ENCODE peak calls at places on chromosomes 6 and 20, in eight cellular contexts. One of them, this sample, is unnamed.
A peak's percentile ranks its signal among the peaks of the same experiment; 100 is the strongest.

GRCh38 chr6:37502703-37503485 is 3.2 kb upstream of the CCDC167 start:
- DNase-seq in body of pancreas: no peak
- DNase-seq in uterus: no peak
- DNase-seq in CD8-positive, alpha-beta memory T cell: peak; percentile 69
- DNase-seq in aorta: no peak
- DNase-seq in lower lobe of right lung: peak; percentile 16
- DNase-seq in fibroblast of lung: no peak
- DNase-seq in Panc1: no peak
- DNase-seq in this sample: no peak

GRCh38 chr6:34809914-34810882 is 18.3 kb downstream of the BLTP3A start:
- DNase-seq in body of pancreas: no peak
- DNase-seq in uterus: no peak
- DNase-seq in CD8-positive, alpha-beta memory T cell: no peak
- DNase-seq in aorta: no peak
- DNase-seq in lower lobe of right lung: no peak
- DNase-seq in fibroblast of lung: peak; percentile 41
- DNase-seq in Panc1: no peak
- DNase-seq in this sample: no peak

GRCh38 chr6:4676016-4676415 is 100.2 kb upstream of the CDYL start:
- DNase-seq in body of pancreas: no peak
- DNase-seq in uterus: no peak
- DNase-seq in CD8-positive, alpha-beta memory T cell: no peak
- DNase-seq in aorta: no peak
- DNase-seq in lower lobe of right lung: no peak
- DNase-seq in fibroblast of lung: no peak
- DNase-seq in Panc1: no peak
- DNase-seq in this sample: no peak

GRCh38 chr6:82436740-82437139 is 73.1 kb downstream of the TPBG start:
- DNase-seq in body of pancreas: no peak
- DNase-seq in uterus: no peak
- DNase-seq in CD8-positive, alpha-beta memory T cell: no peak
- DNase-seq in aorta: no peak
- DNase-seq in lower lobe of right lung: no peak
- DNase-seq in fibroblast of lung: no peak
- DNase-seq in Panc1: no peak
- DNase-seq in this sample: no peak

GRCh38 chr6:2485116-2485515 is 239.7 kb upstream of the GMDS start:
- DNase-seq in body of pancreas: peak; percentile 71
- DNase-seq in uterus: no peak
- DNase-seq in CD8-positive, alpha-beta memory T cell: no peak
- DNase-seq in aorta: no peak
- DNase-seq in lower lobe of right lung: no peak
- DNase-seq in fibroblast of lung: no peak
- DNase-seq in Panc1: no peak
- DNase-seq in this sample: no peak

GRCh38 chr6:165950316-165950715 is 217.3 kb downstream of the TBXT start:
- DNase-seq in body of pancreas: no peak
- DNase-seq in uterus: no peak
- DNase-seq in CD8-positive, alpha-beta memory T cell: no peak
- DNase-seq in aorta: no peak
- DNase-seq in lower lobe of right lung: no peak
- DNase-seq in fibroblast of lung: no peak
- DNase-seq in Panc1: no peak
- DNase-seq in this sample: no peak

GRCh38 chr20:64084209-64085152 is at the start of gene LKAAEAR1:
- DNase-seq in body of pancreas: no peak
- DNase-seq in uterus: no peak
- DNase-seq in CD8-positive, alpha-beta memory T cell: no peak
- DNase-seq in aorta: no peak
- DNase-seq in lower lobe of right lung: no peak
- DNase-seq in fibroblast of lung: no peak
- DNase-seq in Panc1: no peak
- DNase-seq in this sample: peak; percentile 47

GRCh38 chr6:54085526-54085925 is 25.7 kb upstream of the MLIP start:
- DNase-seq in body of pancreas: peak; percentile 8
- DNase-seq in uterus: no peak
- DNase-seq in CD8-positive, alpha-beta memory T cell: no peak
- DNase-seq in aorta: no peak
- DNase-seq in lower lobe of right lung: no peak
- DNase-seq in fibroblast of lung: peak; percentile 86
- DNase-seq in Panc1: no peak
- DNase-seq in this sample: no peak

GRCh38 chr6:28764761-28765282 is 159.0 kb downstream of the TRIM27 start:
- DNase-seq in body of pancreas: no peak
- DNase-seq in uterus: no peak
- DNase-seq in CD8-positive, alpha-beta memory T cell: no peak
- DNase-seq in aorta: no peak
- DNase-seq in lower lobe of right lung: no peak
- DNase-seq in fibroblast of lung: no peak
- DNase-seq in Panc1: no peak
- DNase-seq in this sample: no peak

GRCh38 chr20:10645205-10645570 is 28.6 kb downstream of the JAG1 start:
- DNase-seq in body of pancreas: no peak
- DNase-seq in uterus: peak; percentile 9
- DNase-seq in CD8-positive, alpha-beta memory T cell: no peak
- DNase-seq in aorta: no peak
- DNase-seq in lower lobe of right lung: no peak
- DNase-seq in fibroblast of lung: no peak
- DNase-seq in Panc1: no peak
- DNase-seq in this sample: no peak

GRCh38 chr6:93047033-93047432 is 372.3 kb downstream of the EPHA7 start:
- DNase-seq in body of pancreas: no peak
- DNase-seq in uterus: no peak
- DNase-seq in CD8-positive, alpha-beta memory T cell: no peak
- DNase-seq in aorta: no peak
- DNase-seq in lower lobe of right lung: no peak
- DNase-seq in fibroblast of lung: no peak
- DNase-seq in Panc1: no peak
- DNase-seq in this sample: no peak

GRCh38 chr20:24194133-24194532 is 205.6 kb upstream of the GGTLC1 start:
- DNase-seq in body of pancreas: no peak
- DNase-seq in uterus: no peak
- DNase-seq in CD8-positive, alpha-beta memory T cell: no peak
- DNase-seq in aorta: no peak
- DNase-seq in lower lobe of right lung: no peak
- DNase-seq in fibroblast of lung: no peak
- DNase-seq in Panc1: no peak
- DNase-seq in this sample: no peak

GRCh38 chr6:135941275-135941674 is 89.8 kb downstream of the PDE7B start:
- DNase-seq in body of pancreas: no peak
- DNase-seq in uterus: peak; percentile 43
- DNase-seq in CD8-positive, alpha-beta memory T cell: no peak
- DNase-seq in aorta: no peak
- DNase-seq in lower lobe of right lung: no peak
- DNase-seq in fibroblast of lung: peak; percentile 50
- DNase-seq in Panc1: no peak
- DNase-seq in this sample: no peak

GRCh38 chr6:52707963-52708680 is 37.2 kb downstream of the TMEM14A start:
- DNase-seq in body of pancreas: no peak
- DNase-seq in uterus: no peak
- DNase-seq in CD8-positive, alpha-beta memory T cell: no peak
- DNase-seq in aorta: no peak
- DNase-seq in lower lobe of right lung: no peak
- DNase-seq in fibroblast of lung: no peak
- DNase-seq in Panc1: no peak
- DNase-seq in this sample: no peak

GRCh38 chr6:32627831-32628230 is 9.4 kb upstream of the HLA-DQA1 start:
- DNase-seq in body of pancreas: peak; percentile 55
- DNase-seq in uterus: peak; percentile 22
- DNase-seq in CD8-positive, alpha-beta memory T cell: no peak
- DNase-seq in aorta: peak; percentile 72
- DNase-seq in lower lobe of right lung: peak; percentile 55
- DNase-seq in fibroblast of lung: no peak
- DNase-seq in Panc1: no peak
- DNase-seq in this sample: peak; percentile 39

GRCh38 chr6:139653136-139653535 is 278.7 kb upstream of the CITED2 start:
- DNase-seq in body of pancreas: no peak
- DNase-seq in uterus: no peak
- DNase-seq in CD8-positive, alpha-beta memory T cell: no peak
- DNase-seq in aorta: no peak
- DNase-seq in lower lobe of right lung: no peak
- DNase-seq in fibroblast of lung: no peak
- DNase-seq in Panc1: no peak
- DNase-seq in this sample: no peak

GRCh38 chr6:139657121-139657520 is 282.7 kb upstream of the CITED2 start:
- DNase-seq in body of pancreas: no peak
- DNase-seq in uterus: no peak
- DNase-seq in CD8-positive, alpha-beta memory T cell: no peak
- DNase-seq in aorta: no peak
- DNase-seq in lower lobe of right lung: no peak
- DNase-seq in fibroblast of lung: no peak
- DNase-seq in Panc1: no peak
- DNase-seq in this sample: no peak

GRCh38 chr6:139654309-139654708 is 279.9 kb upstream of the CITED2 start:
- DNase-seq in body of pancreas: no peak
- DNase-seq in uterus: no peak
- DNase-seq in CD8-positive, alpha-beta memory T cell: no peak
- DNase-seq in aorta: no peak
- DNase-seq in lower lobe of right lung: no peak
- DNase-seq in fibroblast of lung: no peak
- DNase-seq in Panc1: no peak
- DNase-seq in this sample: no peak

GRCh38 chr6:139655783-139656705 is 281.6 kb upstream of the CITED2 start:
- DNase-seq in body of pancreas: peak; percentile 31
- DNase-seq in uterus: no peak
- DNase-seq in CD8-positive, alpha-beta memory T cell: no peak
- DNase-seq in aorta: no peak
- DNase-seq in lower lobe of right lung: no peak
- DNase-seq in fibroblast of lung: no peak
- DNase-seq in Panc1: no peak
- DNase-seq in this sample: no peak

DNA sequence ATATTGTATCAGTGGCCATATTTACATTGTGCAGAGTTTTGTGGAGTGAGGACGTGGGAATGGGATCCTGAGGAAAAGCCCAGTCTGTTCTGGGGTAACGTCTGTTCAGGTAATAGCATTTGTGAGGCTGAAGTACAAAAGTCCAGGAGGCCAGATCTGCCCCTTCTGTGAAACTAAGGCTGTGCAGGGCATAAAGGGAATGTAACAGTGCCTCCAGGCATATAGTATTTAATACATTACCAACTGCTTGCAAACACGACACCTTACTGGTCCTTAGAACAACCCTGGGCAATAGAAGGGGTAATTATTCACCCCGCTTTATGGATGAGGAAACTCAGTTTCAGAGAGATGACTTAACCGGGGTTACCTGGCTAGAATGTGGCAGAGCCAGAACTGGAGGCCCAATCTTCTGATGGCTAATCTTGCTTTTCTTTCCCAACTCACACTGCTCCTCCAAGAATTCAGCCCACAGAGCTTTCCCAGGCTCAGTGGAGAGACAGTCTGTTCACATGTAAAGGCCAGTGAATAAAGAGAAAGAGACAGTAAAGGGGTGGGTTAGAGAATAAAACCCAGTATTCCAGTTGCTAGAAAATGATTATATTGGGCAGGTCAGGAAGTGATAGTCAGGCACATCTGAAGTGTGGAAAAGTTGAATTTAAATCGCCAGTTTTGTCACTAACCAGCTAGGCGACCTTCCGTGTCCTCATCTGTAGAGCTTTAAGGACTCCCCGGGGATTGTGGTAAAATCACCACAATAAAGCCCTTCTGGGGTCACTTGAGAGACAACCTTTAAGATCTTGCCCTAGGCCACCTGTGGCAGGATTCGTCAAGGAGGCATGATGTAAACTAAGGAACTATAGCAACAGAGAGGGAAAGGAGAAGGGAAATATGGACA is 280.7 kb upstream of the CITED2 start:
- DNase-seq in body of pancreas: no peak
- DNase-seq in uterus: no peak
- DNase-seq in CD8-positive, alpha-beta memory T cell: no peak
- DNase-seq in aorta: no peak
- DNase-seq in lower lobe of right lung: no peak
- DNase-seq in fibroblast of lung: no peak
- DNase-seq in Panc1: no peak
- DNase-seq in this sample: no peak
- H3K27ac ChIP-seq in body of pancreas: no peak overlapping the region
- H3K27ac ChIP-seq in uterus: no peak overlapping the region
- H3K27ac ChIP-seq in CD8-positive, alpha-beta memory T cell: no peak overlapping the region
- H3K27ac ChIP-seq in aorta: no peak overlapping the region
- H3K27ac ChIP-seq in lower lobe of right lung: no peak overlapping the region
- H3K27ac ChIP-seq in fibroblast of lung: no peak overlapping the region
- H3K27ac ChIP-seq in Panc1: peak overlapping the region; percentile 21
- H3K27ac ChIP-seq in this sample: no peak overlapping the region

GRCh38 chr20:20139403-20139802 is 87.1 kb downstream of the CFAP61 start:
- DNase-seq in body of pancreas: no peak
- DNase-seq in uterus: no peak
- DNase-seq in CD8-positive, alpha-beta memory T cell: no peak
- DNase-seq in aorta: no peak
- DNase-seq in lower lobe of right lung: no peak
- DNase-seq in fibroblast of lung: no peak
- DNase-seq in Panc1: no peak
- DNase-seq in this sample: no peak
- H3K4me1 ChIP-seq in body of pancreas: no peaks in the 10 kb centered on the region
- H3K4me1 ChIP-seq in uterus: no peaks in the 10 kb centered on the region
- H3K4me1 ChIP-seq in CD8-positive, alpha-beta memory T cell: no peaks in the 10 kb centered on the region
- H3K4me1 ChIP-seq in aorta: no peaks in the 10 kb centered on the region
- H3K4me1 ChIP-seq in lower lobe of right lung: no peaks in the 10 kb centered on the region
- H3K4me1 ChIP-seq in fibroblast of lung: no peaks in the 10 kb centered on the region
- H3K4me1 ChIP-seq in Panc1: no peaks in the 10 kb centered on the region
- H3K4me1 ChIP-seq in this sample: no peaks in the 10 kb centered on the region

GRCh38 chr20:50111120-50111828 is 1.7 kb downstream of the UBE2V1 start:
- DNase-seq in body of pancreas: peak; percentile 30
- DNase-seq in uterus: no peak
- DNase-seq in CD8-positive, alpha-beta memory T cell: no peak
- DNase-seq in aorta: no peak
- DNase-seq in lower lobe of right lung: no peak
- DNase-seq in fibroblast of lung: peak; percentile 76
- DNase-seq in Panc1: no peak
- DNase-seq in this sample: no peak
- H3K27ac ChIP-seq in body of pancreas: peak overlapping the region; percentile 76
- H3K27ac ChIP-seq in uterus: peak overlapping the region; percentile 98
- H3K27ac ChIP-seq in CD8-positive, alpha-beta memory T cell: peak overlapping the region; percentile 89
- H3K27ac ChIP-seq in aorta: peak overlapping the region; percentile 41
- H3K27ac ChIP-seq in lower lobe of right lung: peak overlapping the region; percentile 94
- H3K27ac ChIP-seq in fibroblast of lung: peak overlapping the region; percentile 91
- H3K27ac ChIP-seq in Panc1: peak overlapping the region; percentile 96
- H3K27ac ChIP-seq in this sample: peak overlapping the region; percentile 100

DNA sequence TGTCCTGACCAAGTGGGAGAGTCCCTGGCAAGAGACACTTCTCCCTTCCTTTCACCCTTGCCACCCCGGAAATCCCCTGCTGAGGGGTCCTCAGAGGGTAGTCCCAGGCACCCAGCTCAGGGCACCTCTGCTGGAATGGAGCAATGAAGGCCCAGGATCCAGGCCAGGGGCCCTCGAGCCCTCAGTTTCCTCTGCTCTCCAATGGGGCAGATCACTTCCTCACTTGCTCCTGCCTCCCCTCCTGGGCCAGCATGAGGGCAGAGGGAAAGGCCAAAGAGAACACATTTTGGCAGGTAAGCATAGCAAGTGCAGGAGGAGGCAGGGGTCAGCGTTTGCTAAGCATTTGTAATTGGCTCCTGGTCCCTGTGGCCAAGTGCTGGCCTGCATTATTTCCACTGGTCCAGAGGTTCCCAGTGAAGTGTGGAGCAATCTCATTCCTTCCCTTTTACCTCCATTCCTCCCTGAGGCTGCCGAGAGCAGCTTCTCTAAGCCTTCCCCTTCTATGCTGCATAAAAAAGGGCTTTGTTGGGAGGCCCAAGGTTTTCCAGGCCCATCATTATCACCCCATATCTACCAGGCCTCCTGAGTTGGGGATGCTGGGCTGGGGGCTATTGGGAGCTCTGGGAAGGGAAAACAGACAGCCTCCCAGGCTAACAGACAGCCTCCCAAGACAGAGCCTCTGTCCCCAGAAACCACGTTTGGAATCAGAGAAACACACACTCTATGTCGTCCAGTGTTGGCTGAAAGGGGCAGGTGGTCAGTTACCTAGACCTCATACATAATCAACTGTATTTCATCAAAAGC is 28.8 kb upstream of the VEGFA start:
- DNase-seq in body of pancreas: no peak
- DNase-seq in uterus: no peak
- DNase-seq in CD8-positive, alpha-beta memory T cell: no peak
- DNase-seq in aorta: no peak
- DNase-seq in lower lobe of right lung: no peak
- DNase-seq in fibroblast of lung: no peak
- DNase-seq in Panc1: no peak
- DNase-seq in this sample: peak; percentile 13
- H3K4me1 ChIP-seq in body of pancreas: no peaks in the 10 kb centered on the region
- H3K4me1 ChIP-seq in uterus: no peaks in the 10 kb centered on the region
- H3K4me1 ChIP-seq in CD8-positive, alpha-beta memory T cell: no peaks in the 10 kb centered on the region
- H3K4me1 ChIP-seq in aorta: no peaks in the 10 kb centered on the region
- H3K4me1 ChIP-seq in lower lobe of right lung: no peaks in the 10 kb centered on the region
- H3K4me1 ChIP-seq in fibroblast of lung: no peaks in the 10 kb centered on the region
- H3K4me1 ChIP-seq in Panc1: no peaks in the 10 kb centered on the region
- H3K4me1 ChIP-seq in this sample: peaks cover 4% of the 10 kb centered on the region